ENCODE peak calls at places on chromosome 15, in ten cellular contexts. A is adipocyte, S is NB4, M is PC-3, R is iPS DF 6.9, K is mucosa of descending colon, I is cardiac fibroblast, E is bronchial epithelial cell, H is dorsolateral prefrontal cortex, N is right lobe of liver. U is an unnamed sample.

GRCh38 chr15:52217186-52217585 is 26.0 kb upstream of the GNB5 start:
- DNase-seq in A (no peak), S (peak), M (peak), R (no peak), K (no peak), I (no peak), E (peak), H (no peak), N (no peak), U (no peak)

GRCh38 chr15:79450648-79451047 is 18.5 kb downstream of the MINAR1 start:
- DNase-seq in A (peak), S (no peak), M (peak), R (no peak), K (no peak), I (no peak), E (no peak), H (no peak), N (no peak), U (no peak)

GRCh38 chr15:58457466-58457965 is 25.7 kb downstream of the LIPC start:
- DNase-seq in A (peak), S (peak), M (peak), R (no peak), K (no peak), I (peak), E (peak), H (no peak), N (no peak), U (no peak)

GRCh38 chr15:69059170-69059943 is 44.9 kb downstream of the NOX5 start:
- DNase-seq in A (peak), S (peak), M (peak), R (peak), K (peak), I (peak), E (peak), H (peak), N (peak), U (peak)

GRCh38 chr15:68616397-68616796 is 37.6 kb downstream of the CORO2B start:
- DNase-seq in A (no peak), S (peak), M (no peak), R (no peak), K (no peak), I (no peak), E (no peak), H (peak), N (no peak), U (peak)

GRCh38 chr15:72827216-72827615 is 43.7 kb upstream of the ADPGK start:
- DNase-seq in A (peak), S (no peak), M (no peak), R (no peak), K (no peak), I (no peak), E (no peak), H (no peak), N (no peak), U (no peak)

GRCh38 chr15:61198722-61199121 is 30.4 kb downstream of the RORA start:
- DNase-seq in A (no peak), S (no peak), M (no peak), R (no peak), K (no peak), I (no peak), E (no peak), H (no peak), N (no peak), U (no peak)

GRCh38 chr15:43943511-43943910 is 116.7 kb downstream of the WDR76 start:
- DNase-seq in A (peak), S (no peak), M (no peak), R (no peak), K (no peak), I (peak), E (no peak), H (no peak), N (no peak), U (no peak)

GRCh38 chr15:74385442-74386132 is 18.1 kb upstream of the CYP11A1 start:
- DNase-seq in A (no peak), S (no peak), M (no peak), R (no peak), K (peak), I (no peak), E (no peak), H (no peak), N (no peak), U (no peak)

GRCh38 chr15:57656434-57656833 is 50.1 kb upstream of the POLR2M start:
- DNase-seq in A (no peak), S (no peak), M (no peak), R (no peak), K (no peak), I (no peak), E (no peak), H (no peak), N (no peak), U (no peak)

GRCh38 chr15:36361351-36361870 is 218.0 kb upstream of the CDIN1 start:
- DNase-seq in A (peak), S (no peak), M (peak), R (no peak), K (no peak), I (peak), E (peak), H (no peak), N (no peak), U (no peak)

GRCh38 chr15:67882487-67883227 is 42.8 kb upstream of the RNU6-1 start:
- DNase-seq in A (peak), S (peak), M (no peak), R (no peak), K (no peak), I (no peak), E (peak), H (no peak), N (no peak), U (no peak)

GRCh38 chr15:59590027-59590426 is 21.6 kb upstream of the GCNT3 start:
- DNase-seq in A (no peak), S (no peak), M (no peak), R (no peak), K (no peak), I (no peak), E (no peak), H (no peak), N (no peak), U (no peak)

GRCh38 chr15:70278644-70279043 is 180.9 kb upstream of the TLE3 start:
- DNase-seq in A (no peak), S (no peak), M (no peak), R (no peak), K (peak), I (no peak), E (no peak), H (no peak), N (no peak), U (no peak)

GRCh38 chr15:70277556-70277955 is 179.8 kb upstream of the TLE3 start:
- DNase-seq in A (no peak), S (no peak), M (no peak), R (no peak), K (no peak), I (no peak), E (no peak), H (no peak), N (no peak), U (no peak)

GRCh38 chr15:70280781-70281180 is 183.1 kb upstream of the TLE3 start:
- DNase-seq in A (no peak), S (no peak), M (no peak), R (no peak), K (no peak), I (no peak), E (no peak), H (no peak), N (no peak), U (peak)

GRCh38 chr15:70281261-70281810 is 183.6 kb upstream of the TLE3 start:
- DNase-seq in A (no peak), S (no peak), M (no peak), R (no peak), K (no peak), I (no peak), E (no peak), H (no peak), N (no peak), U (no peak)

DNA sequence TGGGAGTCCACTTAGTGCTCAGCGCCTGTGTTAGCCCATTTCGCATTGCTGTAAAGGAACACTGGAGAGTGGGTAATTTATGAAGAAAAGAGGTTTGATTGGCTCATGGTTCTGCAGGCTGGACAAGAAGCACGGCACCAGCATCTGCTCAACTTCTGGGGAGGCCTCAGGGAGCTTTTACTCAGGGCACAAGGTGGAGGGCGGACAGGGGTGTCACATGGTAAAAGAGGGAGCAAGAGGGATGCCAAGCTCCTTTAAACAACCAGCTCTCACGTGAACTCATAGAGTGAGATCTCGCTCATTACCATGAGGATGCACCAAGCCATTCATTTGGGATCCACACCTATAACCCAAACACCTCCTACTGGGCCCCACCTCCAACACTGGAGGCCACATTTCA is 181.4 kb upstream of the TLE3 start:
- DNase-seq in A (no peak), S (no peak), M (no peak), R (no peak), K (no peak), I (no peak), E (no peak), H (no peak), N (no peak), U (peak)
- H3K4me3 ChIP-seq in A (no peak), S (no peak), M (no peak), R (no peak), K (no peak), I (no peak), E (no peak), H (no peak), N (no peak), U (no peak)

GRCh38 chr15:77797270-77797669 is 164.6 kb upstream of the LINGO1 start:
- DNase-seq in A (no peak), S (no peak), M (no peak), R (no peak), K (no peak), I (no peak), E (no peak), H (no peak), N (no peak), U (no peak)
- H3K4me3 ChIP-seq in A (no peak), S (no peak), M (no peak), R (no peak), K (no peak), I (no peak), E (no peak), H (no peak), N (no peak), U (no peak)

GRCh38 chr15:38555686-38556334 is 8.8 kb downstream of the RASGRP1 start:
- DNase-seq in A (peak), S (no peak), M (no peak), R (no peak), K (no peak), I (peak), E (peak), H (no peak), N (no peak), U (no peak)

GRCh38 chr15:38551720-38552627 is 12.6 kb downstream of the RASGRP1 start:
- DNase-seq in A (no peak), S (no peak), M (no peak), R (no peak), K (no peak), I (no peak), E (no peak), H (no peak), N (no peak), U (no peak)

GRCh38 chr15:38557855-38558713 is 6.5 kb downstream of the RASGRP1 start:
- DNase-seq in A (no peak), S (no peak), M (no peak), R (no peak), K (no peak), I (no peak), E (no peak), H (no peak), N (no peak), U (no peak)

GRCh38 chr15:38553071-38553470 is 11.5 kb downstream of the RASGRP1 start:
- DNase-seq in A (no peak), S (no peak), M (no peak), R (no peak), K (no peak), I (no peak), E (no peak), H (no peak), N (no peak), U (no peak)

DNA sequence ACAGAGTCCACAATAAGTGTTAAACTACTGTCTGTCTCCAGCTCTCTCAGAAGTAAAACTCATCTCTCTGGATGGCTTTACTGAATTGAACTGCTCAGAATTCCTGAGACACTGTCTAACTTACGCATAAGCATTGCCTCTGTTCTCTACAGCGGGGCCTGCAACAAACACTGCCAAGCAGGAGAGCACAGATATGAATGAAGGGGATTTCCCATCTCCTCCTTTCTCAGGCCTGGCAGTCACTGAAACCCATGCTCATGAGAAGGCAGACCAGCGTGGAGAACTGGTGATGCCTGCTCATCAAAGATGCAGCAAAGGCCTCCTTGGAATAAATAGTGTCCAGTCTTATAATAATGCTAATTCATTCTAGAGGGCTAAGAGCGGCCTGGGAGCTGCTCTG is 10.3 kb downstream of the RASGRP1 start:
- DNase-seq in A (no peak), S (no peak), M (no peak), R (no peak), K (no peak), I (peak), E (no peak), H (no peak), N (no peak), U (no peak)
- H3K4me3 ChIP-seq in A (no peak), S (no peak), M (no peak), R (no peak), K (no peak), I (no peak), E (no peak), H (no peak), N (no peak), U (no peak)

DNA sequence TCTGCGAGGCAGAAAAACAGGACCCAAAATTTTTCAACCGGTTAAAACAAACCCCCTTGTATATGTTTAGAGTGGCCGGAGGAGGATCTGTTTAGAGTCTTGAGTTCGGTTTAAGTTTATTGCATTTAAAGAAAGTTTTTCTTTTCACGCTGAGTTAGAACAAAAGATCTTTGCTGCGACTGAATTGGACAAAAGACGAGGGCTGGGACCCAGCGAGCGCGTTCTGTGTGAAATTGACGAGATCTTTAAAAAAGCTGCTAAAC is 9.8 kb downstream of the NR2F2 start:
- DNase-seq in A (no peak), S (no peak), M (peak), R (no peak), K (no peak), I (no peak), E (no peak), H (no peak), N (no peak), U (no peak)
- H3K4me3 ChIP-seq in A (peak), S (no peak), M (peak), R (peak), K (peak), I (peak), E (peak), H (peak), N (peak), U (peak)

GRCh38 chr15:83305696-83306291 is 21.3 kb upstream of the BNC1 start:
- DNase-seq in A (peak), S (no peak), M (peak), R (no peak), K (no peak), I (no peak), E (peak), H (no peak), N (no peak), U (no peak)

GRCh38 chr15:83306561-83306960 is 22.1 kb upstream of the BNC1 start:
- DNase-seq in A (no peak), S (no peak), M (peak), R (no peak), K (no peak), I (no peak), E (no peak), H (no peak), N (no peak), U (no peak)

GRCh38 chr15:83310521-83311456 is 26.3 kb upstream of the BNC1 start:
- DNase-seq in A (peak), S (no peak), M (peak), R (no peak), K (no peak), I (peak), E (peak), H (no peak), N (no peak), U (no peak)

GRCh38 chr15:83312046-83312445 is 27.6 kb upstream of the BNC1 start:
- DNase-seq in A (no peak), S (no peak), M (peak), R (no peak), K (no peak), I (peak), E (peak), H (no peak), N (no peak), U (no peak)

GRCh38 chr15:83308671-83309070 is 24.2 kb upstream of the BNC1 start:
- DNase-seq in A (no peak), S (no peak), M (no peak), R (no peak), K (no peak), I (no peak), E (no peak), H (no peak), N (no peak), U (no peak)
- H3K4me3 ChIP-seq in A (no peak), S (no peak), M (no peak), R (no peak), K (no peak), I (no peak), E (no peak), H (no peak), N (no peak), U (no peak)

GRCh38 chr15:81942655-81943054 is 103.2 kb downstream of the MEX3B start:
- DNase-seq in A (no peak), S (peak), M (no peak), R (no peak), K (no peak), I (no peak), E (no peak), H (no peak), N (no peak), U (no peak)
- H3K4me3 ChIP-seq in A (no peak), S (no peak), M (no peak), R (no peak), K (no peak), I (no peak), E (no peak), H (no peak), N (no peak), U (no peak)

DNA sequence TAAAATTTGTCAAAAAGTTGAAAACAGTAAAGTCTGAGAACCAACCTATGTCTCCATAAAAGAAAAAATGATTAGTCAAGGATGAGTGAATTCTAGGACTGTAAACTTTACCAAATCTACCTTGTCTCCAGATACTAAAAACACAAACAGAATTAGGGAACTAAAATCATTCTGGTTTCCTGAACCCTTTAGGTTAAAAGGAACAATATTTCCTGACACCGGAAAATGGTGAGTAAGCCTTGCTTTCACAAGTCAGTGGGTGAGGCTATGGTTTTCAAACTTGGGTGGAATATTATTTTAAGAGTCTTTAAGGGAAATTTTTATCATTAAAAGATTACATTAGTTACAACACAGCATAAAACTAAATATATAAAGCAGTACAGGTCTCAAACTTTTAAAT is 2.4 kb downstream of the SLC12A6 start:
- DNase-seq in A (peak), S (peak), M (peak), R (no peak), K (no peak), I (peak), E (peak), H (no peak), N (no peak), U (no peak)
- H3K4me3 ChIP-seq in A (peak), S (peak), M (peak), R (no peak), K (no peak), I (no peak), E (no peak), H (peak), N (no peak), U (no peak)

GRCh38 chr15:25416693-25417092 is 22.1 kb downstream of the UBE3A start:
- DNase-seq in A (no peak), S (no peak), M (no peak), R (no peak), K (no peak), I (peak), E (peak), H (no peak), N (no peak), U (no peak)
- H3K4me3 ChIP-seq in A (no peak), S (no peak), M (no peak), R (no peak), K (no peak), I (no peak), E (no peak), H (no peak), N (no peak), U (no peak)

GRCh38 chr15:63765338-63765737 is 68.4 kb downstream of the HERC1 start:
- DNase-seq in A (no peak), S (no peak), M (no peak), R (peak), K (no peak), I (no peak), E (no peak), H (no peak), N (no peak), U (no peak)
- H3K4me3 ChIP-seq in A (no peak), S (no peak), M (no peak), R (no peak), K (no peak), I (no peak), E (no peak), H (no peak), N (no peak), U (no peak)

GRCh38 chr15:76134537-76134936 is 74.8 kb downstream of the TMEM266 start:
- DNase-seq in A (no peak), S (no peak), M (no peak), R (no peak), K (no peak), I (no peak), E (no peak), H (no peak), N (no peak), U (no peak)

GRCh38 chr15:76140069-76140454 is 80.3 kb downstream of the TMEM266 start:
- DNase-seq in A (no peak), S (no peak), M (no peak), R (no peak), K (no peak), I (peak), E (no peak), H (no peak), N (peak), U (no peak)

GRCh38 chr15:76135516-76135915 is 75.7 kb downstream of the TMEM266 start:
- DNase-seq in A (no peak), S (no peak), M (no peak), R (no peak), K (no peak), I (no peak), E (no peak), H (no peak), N (no peak), U (no peak)

GRCh38 chr15:76138436-76138835 is 78.7 kb downstream of the TMEM266 start:
- DNase-seq in A (no peak), S (no peak), M (no peak), R (no peak), K (no peak), I (no peak), E (peak), H (no peak), N (no peak), U (no peak)

GRCh38 chr15:76139368-76140068 is 79.7 kb downstream of the TMEM266 start:
- DNase-seq in A (peak), S (peak), M (peak), R (peak), K (peak), I (peak), E (peak), H (peak), N (peak), U (no peak)
- H3K4me3 ChIP-seq in A (no peak), S (no peak), M (no peak), R (no peak), K (no peak), I (no peak), E (no peak), H (no peak), N (no peak), U (no peak)